ENCODE peak calls at places on chromosomes 7 and 10, in seven cellular contexts. One of them, this sample, is unnamed.

GRCh38 chr7:94382155-94382554 is 12.5 kb upstream of the COL1A2 start:
- DNase-seq in NCI-H1092: no peak
- DNase-seq in fibroblast of the aortic adventitia: peak
- DNase-seq in T-helper 9 cell: no peak
- DNase-seq in GM19239: no peak
- DNase-seq in NCI-H2029 treated with DMSO at 0.1 percent for 48 hours: no peak
- DNase-seq in kidney tubule cell: peak
- DNase-seq in this sample: no peak

GRCh38 chr7:6438427-6438826 is 9.3 kb downstream of the DAGLB start:
- DNase-seq in NCI-H1092: no peak
- DNase-seq in fibroblast of the aortic adventitia: no peak
- DNase-seq in T-helper 9 cell: no peak
- DNase-seq in GM19239: no peak
- DNase-seq in NCI-H2029 treated with DMSO at 0.1 percent for 48 hours: no peak
- DNase-seq in kidney tubule cell: no peak
- DNase-seq in this sample: no peak

GRCh38 chr7:154767194-154767593 is 235.7 kb downstream of the PAXIP1 start:
- DNase-seq in NCI-H1092: no peak
- DNase-seq in fibroblast of the aortic adventitia: no peak
- DNase-seq in T-helper 9 cell: no peak
- DNase-seq in GM19239: no peak
- DNase-seq in NCI-H2029 treated with DMSO at 0.1 percent for 48 hours: no peak
- DNase-seq in kidney tubule cell: peak
- DNase-seq in this sample: no peak

GRCh38 chr7:143487566-143487965 is 9.9 kb downstream of the TAS2R41 start:
- DNase-seq in NCI-H1092: peak
- DNase-seq in fibroblast of the aortic adventitia: peak
- DNase-seq in T-helper 9 cell: no peak
- DNase-seq in GM19239: no peak
- DNase-seq in NCI-H2029 treated with DMSO at 0.1 percent for 48 hours: no peak
- DNase-seq in kidney tubule cell: peak
- DNase-seq in this sample: no peak

GRCh38 chr10:11625019-11625735 is 13.7 kb upstream of the USP6NL start:
- DNase-seq in NCI-H1092: no peak
- DNase-seq in fibroblast of the aortic adventitia: no peak
- DNase-seq in T-helper 9 cell: no peak
- DNase-seq in GM19239: peak
- DNase-seq in NCI-H2029 treated with DMSO at 0.1 percent for 48 hours: no peak
- DNase-seq in kidney tubule cell: no peak
- DNase-seq in this sample: no peak

GRCh38 chr10:7971949-7972348 is 82.5 kb upstream of the GATA3 start:
- DNase-seq in NCI-H1092: no peak
- DNase-seq in fibroblast of the aortic adventitia: no peak
- DNase-seq in T-helper 9 cell: no peak
- DNase-seq in GM19239: no peak
- DNase-seq in NCI-H2029 treated with DMSO at 0.1 percent for 48 hours: no peak
- DNase-seq in kidney tubule cell: no peak
- DNase-seq in this sample: no peak

GRCh38 chr10:85105614-85106013 is 777.2 kb downstream of the CCSER2 start:
- DNase-seq in NCI-H1092: no peak
- DNase-seq in fibroblast of the aortic adventitia: no peak
- DNase-seq in T-helper 9 cell: no peak
- DNase-seq in GM19239: no peak
- DNase-seq in NCI-H2029 treated with DMSO at 0.1 percent for 48 hours: no peak
- DNase-seq in kidney tubule cell: peak
- DNase-seq in this sample: peak

GRCh38 chr7:1403844-1404404 is 55.3 kb downstream of the MICALL2 start:
- DNase-seq in NCI-H1092: peak
- DNase-seq in fibroblast of the aortic adventitia: peak
- DNase-seq in T-helper 9 cell: no peak
- DNase-seq in GM19239: no peak
- DNase-seq in NCI-H2029 treated with DMSO at 0.1 percent for 48 hours: no peak
- DNase-seq in kidney tubule cell: peak
- DNase-seq in this sample: peak

GRCh38 chr7:149286811-149287400 is 24.9 kb downstream of the ZNF783 start:
- DNase-seq in NCI-H1092: no peak
- DNase-seq in fibroblast of the aortic adventitia: no peak
- DNase-seq in T-helper 9 cell: no peak
- DNase-seq in GM19239: no peak
- DNase-seq in NCI-H2029 treated with DMSO at 0.1 percent for 48 hours: peak
- DNase-seq in kidney tubule cell: no peak
- DNase-seq in this sample: no peak

GRCh38 chr7:51255536-51256243 is 60.9 kb downstream of the COBL start:
- DNase-seq in NCI-H1092: no peak
- DNase-seq in fibroblast of the aortic adventitia: no peak
- DNase-seq in T-helper 9 cell: no peak
- DNase-seq in GM19239: no peak
- DNase-seq in NCI-H2029 treated with DMSO at 0.1 percent for 48 hours: no peak
- DNase-seq in kidney tubule cell: peak
- DNase-seq in this sample: peak

GRCh38 chr10:47230482-47230881 is 69.5 kb upstream of the GDF10 start:
- DNase-seq in NCI-H1092: no peak
- DNase-seq in fibroblast of the aortic adventitia: no peak
- DNase-seq in T-helper 9 cell: no peak
- DNase-seq in GM19239: no peak
- DNase-seq in NCI-H2029 treated with DMSO at 0.1 percent for 48 hours: no peak
- DNase-seq in kidney tubule cell: no peak
- DNase-seq in this sample: no peak

GRCh38 chr10:115827650-115828049 is 445.4 kb downstream of the GFRA1 start:
- DNase-seq in NCI-H1092: no peak
- DNase-seq in fibroblast of the aortic adventitia: peak
- DNase-seq in T-helper 9 cell: no peak
- DNase-seq in GM19239: no peak
- DNase-seq in NCI-H2029 treated with DMSO at 0.1 percent for 48 hours: no peak
- DNase-seq in kidney tubule cell: peak
- DNase-seq in this sample: no peak

GRCh38 chr7:214410-215212 is 22.2 kb downstream of the FAM20C start:
- DNase-seq in NCI-H1092: no peak
- DNase-seq in fibroblast of the aortic adventitia: no peak
- DNase-seq in T-helper 9 cell: no peak
- DNase-seq in GM19239: no peak
- DNase-seq in NCI-H2029 treated with DMSO at 0.1 percent for 48 hours: no peak
- DNase-seq in kidney tubule cell: peak
- DNase-seq in this sample: no peak

GRCh38 chr10:89466599-89467035 is 52.2 kb downstream of the IFIT5 start:
- DNase-seq in NCI-H1092: no peak
- DNase-seq in fibroblast of the aortic adventitia: peak
- DNase-seq in T-helper 9 cell: no peak
- DNase-seq in GM19239: no peak
- DNase-seq in NCI-H2029 treated with DMSO at 0.1 percent for 48 hours: no peak
- DNase-seq in kidney tubule cell: peak
- DNase-seq in this sample: peak

GRCh38 chr7:134298902-134299683 is 17.6 kb downstream of the SLC35B4 start:
- DNase-seq in NCI-H1092: peak
- DNase-seq in fibroblast of the aortic adventitia: peak
- DNase-seq in T-helper 9 cell: no peak
- DNase-seq in GM19239: no peak
- DNase-seq in NCI-H2029 treated with DMSO at 0.1 percent for 48 hours: peak
- DNase-seq in kidney tubule cell: peak
- DNase-seq in this sample: no peak

GRCh38 chr10:32004161-32004591 is 52.0 kb downstream of the KIF5B start:
- DNase-seq in NCI-H1092: no peak
- DNase-seq in fibroblast of the aortic adventitia: no peak
- DNase-seq in T-helper 9 cell: no peak
- DNase-seq in GM19239: no peak
- DNase-seq in NCI-H2029 treated with DMSO at 0.1 percent for 48 hours: no peak
- DNase-seq in kidney tubule cell: no peak
- DNase-seq in this sample: no peak

GRCh38 chr7:50273301-50273700 is 31.2 kb upstream of the IKZF1 start:
- DNase-seq in NCI-H1092: no peak
- DNase-seq in fibroblast of the aortic adventitia: no peak
- DNase-seq in T-helper 9 cell: no peak
- DNase-seq in GM19239: no peak
- DNase-seq in NCI-H2029 treated with DMSO at 0.1 percent for 48 hours: no peak
- DNase-seq in kidney tubule cell: no peak
- DNase-seq in this sample: no peak

GRCh38 chr7:19747740-19748339 is 25.6 kb downstream of the TMEM196 start:
- DNase-seq in NCI-H1092: peak
- DNase-seq in fibroblast of the aortic adventitia: peak
- DNase-seq in T-helper 9 cell: no peak
- DNase-seq in GM19239: peak
- DNase-seq in NCI-H2029 treated with DMSO at 0.1 percent for 48 hours: peak
- DNase-seq in kidney tubule cell: peak
- DNase-seq in this sample: peak

GRCh38 chr10:95303535-95303934 is 12.7 kb upstream of the PDLIM1 start:
- DNase-seq in NCI-H1092: no peak
- DNase-seq in fibroblast of the aortic adventitia: no peak
- DNase-seq in T-helper 9 cell: no peak
- DNase-seq in GM19239: no peak
- DNase-seq in NCI-H2029 treated with DMSO at 0.1 percent for 48 hours: no peak
- DNase-seq in kidney tubule cell: no peak
- DNase-seq in this sample: no peak

GRCh38 chr10:80946073-80946472 is 408.4 kb downstream of the SH2D4B start:
- DNase-seq in NCI-H1092: no peak
- DNase-seq in fibroblast of the aortic adventitia: no peak
- DNase-seq in T-helper 9 cell: no peak
- DNase-seq in GM19239: no peak
- DNase-seq in NCI-H2029 treated with DMSO at 0.1 percent for 48 hours: no peak
- DNase-seq in kidney tubule cell: no peak
- DNase-seq in this sample: no peak

GRCh38 chr7:92260248-92260781 is 14.5 kb downstream of the ANKIB1 start:
- DNase-seq in NCI-H1092: no peak
- DNase-seq in fibroblast of the aortic adventitia: no peak
- DNase-seq in T-helper 9 cell: no peak
- DNase-seq in GM19239: no peak
- DNase-seq in NCI-H2029 treated with DMSO at 0.1 percent for 48 hours: no peak
- DNase-seq in kidney tubule cell: peak
- DNase-seq in this sample: no peak

GRCh38 chr7:27150568-27151340 is 1.6 kb downstream of the HOXA3 start:
- DNase-seq in NCI-H1092: peak
- DNase-seq in fibroblast of the aortic adventitia: peak
- DNase-seq in T-helper 9 cell: peak
- DNase-seq in GM19239: peak
- DNase-seq in NCI-H2029 treated with DMSO at 0.1 percent for 48 hours: no peak
- DNase-seq in kidney tubule cell: peak
- DNase-seq in this sample: peak

GRCh38 chr10:154348-154747 is 19.1 kb downstream of the ZMYND11 start:
- DNase-seq in NCI-H1092: no peak
- DNase-seq in fibroblast of the aortic adventitia: peak
- DNase-seq in T-helper 9 cell: no peak
- DNase-seq in GM19239: no peak
- DNase-seq in NCI-H2029 treated with DMSO at 0.1 percent for 48 hours: no peak
- DNase-seq in kidney tubule cell: peak
- DNase-seq in this sample: no peak

GRCh38 chr7:26061340-26062239 is 90.4 kb upstream of the NFE2L3 start:
- DNase-seq in NCI-H1092: peak
- DNase-seq in fibroblast of the aortic adventitia: peak
- DNase-seq in T-helper 9 cell: peak
- DNase-seq in GM19239: peak
- DNase-seq in NCI-H2029 treated with DMSO at 0.1 percent for 48 hours: peak
- DNase-seq in kidney tubule cell: peak
- DNase-seq in this sample: peak

GRCh38 chr10:101939273-101939635 is 95.7 kb upstream of the KCNIP2 start:
- DNase-seq in NCI-H1092: no peak
- DNase-seq in fibroblast of the aortic adventitia: peak
- DNase-seq in T-helper 9 cell: no peak
- DNase-seq in GM19239: no peak
- DNase-seq in NCI-H2029 treated with DMSO at 0.1 percent for 48 hours: no peak
- DNase-seq in kidney tubule cell: peak
- DNase-seq in this sample: no peak

GRCh38 chr7:136294977-136295376 is 317.8 kb upstream of the MTPN start:
- DNase-seq in NCI-H1092: no peak
- DNase-seq in fibroblast of the aortic adventitia: no peak
- DNase-seq in T-helper 9 cell: no peak
- DNase-seq in GM19239: no peak
- DNase-seq in NCI-H2029 treated with DMSO at 0.1 percent for 48 hours: no peak
- DNase-seq in kidney tubule cell: no peak
- DNase-seq in this sample: no peak

GRCh38 chr10:3890602-3891352 is 105.8 kb upstream of the KLF6 start:
- DNase-seq in NCI-H1092: no peak
- DNase-seq in fibroblast of the aortic adventitia: no peak
- DNase-seq in T-helper 9 cell: no peak
- DNase-seq in GM19239: no peak
- DNase-seq in NCI-H2029 treated with DMSO at 0.1 percent for 48 hours: no peak
- DNase-seq in kidney tubule cell: no peak
- DNase-seq in this sample: no peak

GRCh38 chr7:47000561-47000960 is 581.4 kb downstream of the TNS3 start:
- DNase-seq in NCI-H1092: no peak
- DNase-seq in fibroblast of the aortic adventitia: no peak
- DNase-seq in T-helper 9 cell: no peak
- DNase-seq in GM19239: no peak
- DNase-seq in NCI-H2029 treated with DMSO at 0.1 percent for 48 hours: no peak
- DNase-seq in kidney tubule cell: no peak
- DNase-seq in this sample: no peak

GRCh38 chr10:58531084-58531695 is 18.5 kb downstream of the BICC1 start:
- DNase-seq in NCI-H1092: peak
- DNase-seq in fibroblast of the aortic adventitia: peak
- DNase-seq in T-helper 9 cell: peak
- DNase-seq in GM19239: no peak
- DNase-seq in NCI-H2029 treated with DMSO at 0.1 percent for 48 hours: peak
- DNase-seq in kidney tubule cell: peak
- DNase-seq in this sample: peak

GRCh38 chr7:115299379-115300038 is 377.6 kb downstream of the MDFIC start:
- DNase-seq in NCI-H1092: no peak
- DNase-seq in fibroblast of the aortic adventitia: no peak
- DNase-seq in T-helper 9 cell: no peak
- DNase-seq in GM19239: no peak
- DNase-seq in NCI-H2029 treated with DMSO at 0.1 percent for 48 hours: no peak
- DNase-seq in kidney tubule cell: peak
- DNase-seq in this sample: no peak

GRCh38 chr7:115005241-115005640 is 83.3 kb downstream of the MDFIC start:
- DNase-seq in NCI-H1092: no peak
- DNase-seq in fibroblast of the aortic adventitia: no peak
- DNase-seq in T-helper 9 cell: no peak
- DNase-seq in GM19239: no peak
- DNase-seq in NCI-H2029 treated with DMSO at 0.1 percent for 48 hours: no peak
- DNase-seq in kidney tubule cell: peak
- DNase-seq in this sample: no peak

GRCh38 chr7:21066221-21066620 is 279.5 kb upstream of the SP8 start:
- DNase-seq in NCI-H1092: no peak
- DNase-seq in fibroblast of the aortic adventitia: no peak
- DNase-seq in T-helper 9 cell: no peak
- DNase-seq in GM19239: no peak
- DNase-seq in NCI-H2029 treated with DMSO at 0.1 percent for 48 hours: no peak
- DNase-seq in kidney tubule cell: no peak
- DNase-seq in this sample: no peak

GRCh38 chr7:132881317-132881716 is 200.6 kb downstream of the CHCHD3 start:
- DNase-seq in NCI-H1092: no peak
- DNase-seq in fibroblast of the aortic adventitia: no peak
- DNase-seq in T-helper 9 cell: no peak
- DNase-seq in GM19239: no peak
- DNase-seq in NCI-H2029 treated with DMSO at 0.1 percent for 48 hours: no peak
- DNase-seq in kidney tubule cell: no peak
- DNase-seq in this sample: no peak

GRCh38 chr7:36109013-36109627 is 43.9 kb upstream of the EEPD1 start:
- DNase-seq in NCI-H1092: no peak
- DNase-seq in fibroblast of the aortic adventitia: no peak
- DNase-seq in T-helper 9 cell: no peak
- DNase-seq in GM19239: no peak
- DNase-seq in NCI-H2029 treated with DMSO at 0.1 percent for 48 hours: peak
- DNase-seq in kidney tubule cell: peak
- DNase-seq in this sample: no peak

GRCh38 chr10:30625110-30625509 is 4.4 kb downstream of the LYZL2 start:
- DNase-seq in NCI-H1092: no peak
- DNase-seq in fibroblast of the aortic adventitia: no peak
- DNase-seq in T-helper 9 cell: no peak
- DNase-seq in GM19239: no peak
- DNase-seq in NCI-H2029 treated with DMSO at 0.1 percent for 48 hours: no peak
- DNase-seq in kidney tubule cell: no peak
- DNase-seq in this sample: no peak

GRCh38 chr10:5284311-5285057 is 80.3 kb upstream of the UCN3 start:
- DNase-seq in NCI-H1092: no peak
- DNase-seq in fibroblast of the aortic adventitia: peak
- DNase-seq in T-helper 9 cell: no peak
- DNase-seq in GM19239: no peak
- DNase-seq in NCI-H2029 treated with DMSO at 0.1 percent for 48 hours: no peak
- DNase-seq in kidney tubule cell: peak
- DNase-seq in this sample: no peak

GRCh38 chr10:121525276-121526039 is 72.8 kb downstream of the FGFR2 start:
- DNase-seq in NCI-H1092: no peak
- DNase-seq in fibroblast of the aortic adventitia: no peak
- DNase-seq in T-helper 9 cell: no peak
- DNase-seq in GM19239: no peak
- DNase-seq in NCI-H2029 treated with DMSO at 0.1 percent for 48 hours: no peak
- DNase-seq in kidney tubule cell: peak
- DNase-seq in this sample: no peak